ENCODE peak calls at places on chromosome 14, in seven cellular contexts. V, G, M, W, H, L and N are unnamed samples.

GRCh38 chr14:99028041-99028440 is 244.0 kb downstream of the BCL11B start:
- DNase-seq in V (no peak), G (no peak), M (no peak), W (no peak), H (no peak), L (no peak), N (no peak)

GRCh38 chr14:77007339-77007974 is 21.1 kb downstream of the IRF2BPL start:
- DNase-seq in V (no peak), G (no peak), M (no peak), W (no peak), H (no peak), L (no peak), N (no peak)

GRCh38 chr14:21090194-21090939 is 8.1 kb downstream of the ZNF219 start:
- DNase-seq in V (peak), G (no peak), M (no peak), W (no peak), H (no peak), L (no peak), N (no peak)

GRCh38 chr14:105180598-105181528 is at the start of gene NUDT14:
- DNase-seq in V (peak), G (peak), M (no peak), W (no peak), H (no peak), L (peak), N (no peak)

GRCh38 chr14:73754911-73755360 is 40.8 kb upstream of the PNMA1 start:
- DNase-seq in V (no peak), G (peak), M (peak), W (no peak), H (no peak), L (no peak), N (no peak)

GRCh38 chr14:28494196-28494595 is 272.4 kb upstream of the FOXG1 start:
- DNase-seq in V (no peak), G (no peak), M (no peak), W (no peak), H (no peak), L (no peak), N (no peak)

GRCh38 chr14:50028458-50028857 is 87.9 kb downstream of the VCPKMT start:
- DNase-seq in V (no peak), G (no peak), M (no peak), W (no peak), H (no peak), L (no peak), N (no peak)

GRCh38 chr14:64841121-64841611 is 38.5 kb downstream of the SPTB start:
- DNase-seq in V (peak), G (no peak), M (peak), W (peak), H (no peak), L (peak), N (no peak)

GRCh38 chr14:38646391-38646790 is 390.5 kb upstream of the CLEC14A start:
- DNase-seq in V (no peak), G (peak), M (no peak), W (no peak), H (no peak), L (no peak), N (no peak)

GRCh38 chr14:20460458-20461229 is 590 bp downstream of the PIP4P1 start:
- DNase-seq in V (peak), G (peak), M (no peak), W (no peak), H (peak), L (no peak), N (no peak)

GRCh38 chr14:51239813-51240803 is at the start of gene TMX1:
- DNase-seq in V (peak), G (peak), M (peak), W (peak), H (peak), L (peak), N (peak)
- H3K4me3 ChIP-seq in V (peak), G (peak), M (peak), W (peak), H (peak), L (peak), N (peak)

GRCh38 chr14:102583726-102584125 is 8.7 kb upstream of the RCOR1 start:
- DNase-seq in V (no peak), G (no peak), M (no peak), W (no peak), H (no peak), L (no peak), N (no peak)

GRCh38 chr14:102588821-102589220 is 3.6 kb upstream of the RCOR1 start:
- DNase-seq in V (no peak), G (no peak), M (no peak), W (no peak), H (no peak), L (no peak), N (no peak)

GRCh38 chr14:102584871-102585869 is 7.3 kb upstream of the RCOR1 start:
- DNase-seq in V (peak), G (peak), M (no peak), W (no peak), H (no peak), L (no peak), N (no peak)

GRCh38 chr14:102589761-102590290 is 2.6 kb upstream of the RCOR1 start:
- DNase-seq in V (no peak), G (no peak), M (no peak), W (no peak), H (peak), L (no peak), N (no peak)

GRCh38 chr14:102586420-102587119 is 5.9 kb upstream of the RCOR1 start:
- DNase-seq in V (no peak), G (no peak), M (no peak), W (peak), H (no peak), L (no peak), N (no peak)
- TF ChIP-seq CTCF in V (no peak), G (no peak), M (no peak), W (peak), H (no peak), L (no peak), N (no peak)

GRCh38 chr14:52269100-52269499 is 1.6 kb downstream of the PTGDR start:
- DNase-seq in V (no peak), G (no peak), M (no peak), W (no peak), H (no peak), L (no peak), N (no peak)
- H3K4me3 ChIP-seq in V (no peak), G (no peak), M (peak), W (no peak), H (peak), L (peak), N (peak)

DNA sequence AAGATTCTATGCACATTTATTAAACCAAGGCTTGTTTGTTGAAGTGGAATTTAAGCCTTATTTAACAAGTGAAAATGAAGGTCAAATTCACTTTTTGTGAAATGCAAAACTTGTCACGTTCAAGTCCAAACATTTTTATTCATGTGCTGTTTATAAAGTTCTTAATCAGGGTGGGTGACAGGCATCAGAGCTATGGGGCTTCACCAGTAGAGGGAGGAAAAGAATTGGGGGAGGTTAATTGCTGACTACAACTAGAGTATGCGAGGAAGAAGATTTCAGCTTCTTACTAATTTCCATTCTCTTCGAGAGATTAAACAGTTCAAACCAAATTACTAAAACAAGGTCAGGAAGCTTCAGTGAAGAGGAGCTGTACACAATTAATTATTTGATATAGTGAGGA is 9.7 kb downstream of the MOK start:
- DNase-seq in V (no peak), G (no peak), M (no peak), W (no peak), H (no peak), L (no peak), N (no peak)
- TF ChIP-seq CTCF in V (peak), G (no peak), M (no peak), W (peak), H (no peak), L (peak), N (peak)

DNA sequence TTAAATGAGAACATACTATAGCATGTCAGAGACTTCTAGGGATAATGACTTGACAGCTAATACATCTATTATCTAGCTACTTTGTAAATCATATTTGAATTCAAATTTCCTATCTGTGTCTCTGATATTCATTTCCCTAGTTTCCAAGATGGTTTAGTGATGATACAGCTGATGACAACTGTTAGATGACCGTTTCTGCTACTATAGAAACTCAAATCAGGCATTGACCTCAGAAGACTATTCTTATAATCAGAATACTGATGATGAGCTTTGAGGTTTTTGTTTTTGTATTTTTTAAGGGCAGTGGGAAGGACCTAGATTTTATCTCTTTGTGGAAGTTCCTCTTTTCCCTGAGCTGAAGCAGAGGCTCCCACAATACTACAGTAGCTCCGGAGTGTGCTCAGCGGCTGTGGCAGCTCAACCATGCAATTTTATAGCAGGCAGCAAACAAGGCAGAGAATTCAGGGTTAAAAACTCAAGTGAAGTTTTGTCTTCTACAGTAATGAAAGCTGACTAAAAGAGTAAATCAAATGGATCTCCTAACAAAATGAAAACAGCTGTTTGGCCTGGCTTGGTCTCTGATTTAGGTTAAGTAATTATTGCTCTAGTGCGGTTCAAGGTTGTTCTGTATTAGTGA is 145.1 kb downstream of the SLC25A21 start:
- DNase-seq in V (no peak), G (no peak), M (no peak), W (no peak), H (no peak), L (no peak), N (no peak)
- H3K4me3 ChIP-seq in V (no peak), G (no peak), M (no peak), W (no peak), H (no peak), L (no peak), N (no peak)

GRCh38 chr14:95611293-95611880 is 74.8 kb upstream of the TCL1B start:
- DNase-seq in V (no peak), G (no peak), M (no peak), W (no peak), H (no peak), L (no peak), N (no peak)
- TF ChIP-seq CTCF in V (peak), G (no peak), M (no peak), W (no peak), H (no peak), L (no peak), N (no peak)

GRCh38 chr14:68548194-68549056 is 244.4 kb downstream of the ZFP36L1 start:
- DNase-seq in V (no peak), G (no peak), M (peak), W (peak), H (peak), L (peak), N (peak)
- H3K4me3 ChIP-seq in V (no peak), G (no peak), M (no peak), W (no peak), H (no peak), L (no peak), N (no peak)

GRCh38 chr14:23066368-23066767 is 9.0 kb upstream of the CDH24 start:
- DNase-seq in V (no peak), G (no peak), M (no peak), W (no peak), H (no peak), L (no peak), N (no peak)
- TF ChIP-seq CTCF in V (no peak), G (no peak), M (no peak), W (no peak), H (no peak), L (no peak), N (no peak)